ENCODE peak calls at places on chromosomes 2 and 18, in eight cellular contexts. One of them, this sample, is unnamed.

GRCh38 chr2:73935641-73936040 is 9.0 kb downstream of the DGUOK start:
- DNase-seq in Panc1: no peak
- DNase-seq in HFFc6: no peak
- DNase-seq in epithelial cell of esophagus: peak
- DNase-seq in endothelial cell: no peak
- DNase-seq in endodermal cell: no peak
- DNase-seq in glutamatergic neuron: no peak
- DNase-seq in A549: no peak
- DNase-seq in this sample: no peak

GRCh38 chr18:9173770-9174233 is 37.2 kb downstream of the ANKRD12 start:
- DNase-seq in Panc1: no peak
- DNase-seq in HFFc6: no peak
- DNase-seq in epithelial cell of esophagus: no peak
- DNase-seq in endothelial cell: no peak
- DNase-seq in endodermal cell: no peak
- DNase-seq in glutamatergic neuron: no peak
- DNase-seq in A549: no peak
- DNase-seq in this sample: no peak

GRCh38 chr2:41836944-41837343 is 210.9 kb upstream of the PKDCC start:
- DNase-seq in Panc1: no peak
- DNase-seq in HFFc6: peak
- DNase-seq in epithelial cell of esophagus: peak
- DNase-seq in endothelial cell: peak
- DNase-seq in endodermal cell: peak
- DNase-seq in glutamatergic neuron: no peak
- DNase-seq in A549: peak
- DNase-seq in this sample: peak

GRCh38 chr2:73233154-73233931 is at the start of gene PRADC1:
- DNase-seq in Panc1: peak
- DNase-seq in HFFc6: peak
- DNase-seq in epithelial cell of esophagus: peak
- DNase-seq in endothelial cell: peak
- DNase-seq in endodermal cell: peak
- DNase-seq in glutamatergic neuron: peak
- DNase-seq in A549: peak
- DNase-seq in this sample: peak

GRCh38 chr2:58540680-58541079 is 299.6 kb upstream of the FANCL start:
- DNase-seq in Panc1: no peak
- DNase-seq in HFFc6: no peak
- DNase-seq in epithelial cell of esophagus: no peak
- DNase-seq in endothelial cell: peak
- DNase-seq in endodermal cell: peak
- DNase-seq in glutamatergic neuron: no peak
- DNase-seq in A549: no peak
- DNase-seq in this sample: no peak

GRCh38 chr18:57771183-57771582 is 31.9 kb downstream of the ATP8B1 start:
- DNase-seq in Panc1: no peak
- DNase-seq in HFFc6: no peak
- DNase-seq in epithelial cell of esophagus: peak
- DNase-seq in endothelial cell: no peak
- DNase-seq in endodermal cell: no peak
- DNase-seq in glutamatergic neuron: no peak
- DNase-seq in A549: peak
- DNase-seq in this sample: no peak

GRCh38 chr18:56382541-56382940 is 255.9 kb downstream of the TXNL1 start:
- DNase-seq in Panc1: no peak
- DNase-seq in HFFc6: no peak
- DNase-seq in epithelial cell of esophagus: no peak
- DNase-seq in endothelial cell: no peak
- DNase-seq in endodermal cell: no peak
- DNase-seq in glutamatergic neuron: no peak
- DNase-seq in A549: no peak
- DNase-seq in this sample: no peak

GRCh38 chr18:5180254-5180653 is 16.8 kb downstream of the AKAIN1 start:
- DNase-seq in Panc1: no peak
- DNase-seq in HFFc6: no peak
- DNase-seq in epithelial cell of esophagus: no peak
- DNase-seq in endothelial cell: no peak
- DNase-seq in endodermal cell: no peak
- DNase-seq in glutamatergic neuron: no peak
- DNase-seq in A549: no peak
- DNase-seq in this sample: no peak

GRCh38 chr18:25245299-25245698 is 106.7 kb downstream of the ZNF521 start:
- DNase-seq in Panc1: no peak
- DNase-seq in HFFc6: no peak
- DNase-seq in epithelial cell of esophagus: no peak
- DNase-seq in endothelial cell: no peak
- DNase-seq in endodermal cell: no peak
- DNase-seq in glutamatergic neuron: no peak
- DNase-seq in A549: no peak
- DNase-seq in this sample: no peak

GRCh38 chr2:158197940-158198339 is 96.3 kb downstream of the UPP2 start:
- DNase-seq in Panc1: no peak
- DNase-seq in HFFc6: no peak
- DNase-seq in epithelial cell of esophagus: no peak
- DNase-seq in endothelial cell: no peak
- DNase-seq in endodermal cell: no peak
- DNase-seq in glutamatergic neuron: no peak
- DNase-seq in A549: no peak
- DNase-seq in this sample: no peak

GRCh38 chr2:73968357-73968937 is 16.3 kb upstream of the TET3 start:
- DNase-seq in Panc1: no peak
- DNase-seq in HFFc6: no peak
- DNase-seq in epithelial cell of esophagus: no peak
- DNase-seq in endothelial cell: no peak
- DNase-seq in endodermal cell: no peak
- DNase-seq in glutamatergic neuron: no peak
- DNase-seq in A549: no peak
- DNase-seq in this sample: no peak

GRCh38 chr2:101616411-101616810 is 81.1 kb upstream of the MAP4K4 start:
- DNase-seq in Panc1: no peak
- DNase-seq in HFFc6: no peak
- DNase-seq in epithelial cell of esophagus: no peak
- DNase-seq in endothelial cell: no peak
- DNase-seq in endodermal cell: no peak
- DNase-seq in glutamatergic neuron: no peak
- DNase-seq in A549: no peak
- DNase-seq in this sample: no peak

GRCh38 chr18:9049495-9049809 is 53.0 kb upstream of the NDUFV2 start:
- DNase-seq in Panc1: no peak
- DNase-seq in HFFc6: no peak
- DNase-seq in epithelial cell of esophagus: no peak
- DNase-seq in endothelial cell: no peak
- DNase-seq in endodermal cell: no peak
- DNase-seq in glutamatergic neuron: no peak
- DNase-seq in A549: no peak
- DNase-seq in this sample: no peak

GRCh38 chr2:8753609-8754008 is 71.8 kb downstream of the ID2 start:
- DNase-seq in Panc1: no peak
- DNase-seq in HFFc6: no peak
- DNase-seq in epithelial cell of esophagus: no peak
- DNase-seq in endothelial cell: no peak
- DNase-seq in endodermal cell: no peak
- DNase-seq in glutamatergic neuron: no peak
- DNase-seq in A549: no peak
- DNase-seq in this sample: no peak

GRCh38 chr2:119126650-119127049 is 31.9 kb downstream of the C1QL2 start:
- DNase-seq in Panc1: no peak
- DNase-seq in HFFc6: no peak
- DNase-seq in epithelial cell of esophagus: peak
- DNase-seq in endothelial cell: peak
- DNase-seq in endodermal cell: peak
- DNase-seq in glutamatergic neuron: peak
- DNase-seq in A549: peak
- DNase-seq in this sample: peak

GRCh38 chr2:66477125-66477842 is 42.4 kb downstream of the MEIS1 start:
- DNase-seq in Panc1: no peak
- DNase-seq in HFFc6: no peak
- DNase-seq in epithelial cell of esophagus: no peak
- DNase-seq in endothelial cell: no peak
- DNase-seq in endodermal cell: no peak
- DNase-seq in glutamatergic neuron: no peak
- DNase-seq in A549: no peak
- DNase-seq in this sample: no peak

GRCh38 chr18:79933765-79934164 is 17.7 kb downstream of the SLC66A2 start:
- DNase-seq in Panc1: no peak
- DNase-seq in HFFc6: peak
- DNase-seq in epithelial cell of esophagus: no peak
- DNase-seq in endothelial cell: no peak
- DNase-seq in endodermal cell: peak
- DNase-seq in glutamatergic neuron: peak
- DNase-seq in A549: no peak
- DNase-seq in this sample: no peak

GRCh38 chr18:79935499-79935898 is 16.0 kb downstream of the SLC66A2 start:
- DNase-seq in Panc1: no peak
- DNase-seq in HFFc6: no peak
- DNase-seq in epithelial cell of esophagus: no peak
- DNase-seq in endothelial cell: no peak
- DNase-seq in endodermal cell: peak
- DNase-seq in glutamatergic neuron: peak
- DNase-seq in A549: no peak
- DNase-seq in this sample: no peak

GRCh38 chr18:79935098-79935480 is 16.4 kb downstream of the SLC66A2 start:
- DNase-seq in Panc1: no peak
- DNase-seq in HFFc6: no peak
- DNase-seq in epithelial cell of esophagus: no peak
- DNase-seq in endothelial cell: no peak
- DNase-seq in endodermal cell: no peak
- DNase-seq in glutamatergic neuron: peak
- DNase-seq in A549: no peak
- DNase-seq in this sample: no peak

GRCh38 chr18:79935925-79936324 is 15.5 kb downstream of the SLC66A2 start:
- DNase-seq in Panc1: no peak
- DNase-seq in HFFc6: no peak
- DNase-seq in epithelial cell of esophagus: no peak
- DNase-seq in endothelial cell: no peak
- DNase-seq in endodermal cell: peak
- DNase-seq in glutamatergic neuron: no peak
- DNase-seq in A549: no peak
- DNase-seq in this sample: no peak

GRCh38 chr18:79934311-79935097 is 16.9 kb downstream of the SLC66A2 start:
- DNase-seq in Panc1: no peak
- DNase-seq in HFFc6: no peak
- DNase-seq in epithelial cell of esophagus: no peak
- DNase-seq in endothelial cell: no peak
- DNase-seq in endodermal cell: peak
- DNase-seq in glutamatergic neuron: no peak
- DNase-seq in A549: no peak
- DNase-seq in this sample: no peak
- TF ChIP-seq CTCF in Panc1: no peak
- TF ChIP-seq CTCF in HFFc6: no peak
- TF ChIP-seq CTCF in epithelial cell of esophagus: peak
- TF ChIP-seq CTCF in endothelial cell: no peak
- TF ChIP-seq CTCF in endodermal cell: peak
- TF ChIP-seq CTCF in glutamatergic neuron: peak
- TF ChIP-seq CTCF in A549: no peak
- TF ChIP-seq CTCF in this sample: no peak

GRCh38 chr2:127451981-127452380 is 33.8 kb downstream of the PROC start:
- DNase-seq in Panc1: no peak
- DNase-seq in HFFc6: no peak
- DNase-seq in epithelial cell of esophagus: no peak
- DNase-seq in endothelial cell: no peak
- DNase-seq in endodermal cell: no peak
- DNase-seq in glutamatergic neuron: no peak
- DNase-seq in A549: no peak
- DNase-seq in this sample: no peak

GRCh38 chr2:127455566-127456493 is 37.6 kb downstream of the PROC start:
- DNase-seq in Panc1: no peak
- DNase-seq in HFFc6: no peak
- DNase-seq in epithelial cell of esophagus: peak
- DNase-seq in endothelial cell: no peak
- DNase-seq in endodermal cell: no peak
- DNase-seq in glutamatergic neuron: no peak
- DNase-seq in A549: no peak
- DNase-seq in this sample: no peak

GRCh38 chr2:127454595-127455565 is 36.7 kb downstream of the PROC start:
- DNase-seq in Panc1: no peak
- DNase-seq in HFFc6: no peak
- DNase-seq in epithelial cell of esophagus: no peak
- DNase-seq in endothelial cell: no peak
- DNase-seq in endodermal cell: no peak
- DNase-seq in glutamatergic neuron: no peak
- DNase-seq in A549: peak
- DNase-seq in this sample: no peak

GRCh38 chr2:127453013-127453391 is 34.8 kb downstream of the PROC start:
- DNase-seq in Panc1: no peak
- DNase-seq in HFFc6: no peak
- DNase-seq in epithelial cell of esophagus: no peak
- DNase-seq in endothelial cell: no peak
- DNase-seq in endodermal cell: no peak
- DNase-seq in glutamatergic neuron: no peak
- DNase-seq in A549: no peak
- DNase-seq in this sample: no peak

GRCh38 chr2:127453392-127454171 is 35.4 kb downstream of the PROC start:
- DNase-seq in Panc1: no peak
- DNase-seq in HFFc6: no peak
- DNase-seq in epithelial cell of esophagus: peak
- DNase-seq in endothelial cell: no peak
- DNase-seq in endodermal cell: peak
- DNase-seq in glutamatergic neuron: no peak
- DNase-seq in A549: peak
- DNase-seq in this sample: no peak
- TF ChIP-seq CTCF in Panc1: peak
- TF ChIP-seq CTCF in HFFc6: peak
- TF ChIP-seq CTCF in epithelial cell of esophagus: peak
- TF ChIP-seq CTCF in endothelial cell: no peak
- TF ChIP-seq CTCF in endodermal cell: peak
- TF ChIP-seq CTCF in glutamatergic neuron: no peak
- TF ChIP-seq CTCF in A549: no peak
- TF ChIP-seq CTCF in this sample: no peak

GRCh38 chr2:96844405-96844808 is 586 bp upstream of the ANKRD23 start:
- DNase-seq in Panc1: no peak
- DNase-seq in HFFc6: no peak
- DNase-seq in epithelial cell of esophagus: no peak
- DNase-seq in endothelial cell: no peak
- DNase-seq in endodermal cell: no peak
- DNase-seq in glutamatergic neuron: no peak
- DNase-seq in A549: no peak
- DNase-seq in this sample: no peak
- TF ChIP-seq CTCF in Panc1: no peak
- TF ChIP-seq CTCF in HFFc6: no peak
- TF ChIP-seq CTCF in epithelial cell of esophagus: no peak
- TF ChIP-seq CTCF in endothelial cell: no peak
- TF ChIP-seq CTCF in endodermal cell: no peak
- TF ChIP-seq CTCF in glutamatergic neuron: no peak
- TF ChIP-seq CTCF in A549: no peak
- TF ChIP-seq CTCF in this sample: no peak

DNA sequence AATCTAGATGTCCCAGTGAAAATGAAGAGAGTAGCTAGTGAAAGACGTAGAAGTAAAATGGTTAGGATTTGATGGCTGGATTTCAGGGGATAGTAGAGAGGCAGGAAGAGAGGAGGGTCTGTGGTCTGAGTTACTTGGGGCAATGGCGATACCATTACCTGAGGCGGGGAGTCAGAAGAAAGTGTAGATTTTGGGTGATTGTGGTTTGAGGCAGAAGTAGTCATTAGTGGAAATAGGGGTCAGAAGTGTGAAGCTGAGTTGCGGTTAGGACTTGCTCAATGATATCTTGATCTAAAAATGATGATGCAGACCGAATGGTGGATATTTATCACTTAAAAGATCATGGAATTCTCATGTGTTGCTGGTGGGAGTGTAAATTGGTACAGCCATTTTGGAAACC is 41.0 kb downstream of the CEP192 start:
- DNase-seq in Panc1: no peak
- DNase-seq in HFFc6: no peak
- DNase-seq in epithelial cell of esophagus: no peak
- DNase-seq in endothelial cell: no peak
- DNase-seq in endodermal cell: no peak
- DNase-seq in glutamatergic neuron: no peak
- DNase-seq in A549: no peak
- DNase-seq in this sample: no peak
- TF ChIP-seq CTCF in Panc1: no peak
- TF ChIP-seq CTCF in HFFc6: no peak
- TF ChIP-seq CTCF in epithelial cell of esophagus: no peak
- TF ChIP-seq CTCF in endothelial cell: no peak
- TF ChIP-seq CTCF in endodermal cell: no peak
- TF ChIP-seq CTCF in glutamatergic neuron: no peak
- TF ChIP-seq CTCF in A549: no peak
- TF ChIP-seq CTCF in this sample: no peak

This sample was measured in progenitor cell of endocrine pancreas.